ENCODE peak calls at places on chromosomes 11 and 22, in five cellular contexts. F, V, D, A and I are unnamed samples.

GRCh38 chr11:60988658-60989057 is 17.2 kb downstream of the CD6 start:
- DNase-seq in V (no peak), A (no peak), D (no peak), F (no peak), I (no peak)

GRCh38 chr22:22720201-22720723 is 75.8 kb downstream of the GGTLC2 start:
- DNase-seq in F (peak), D (no peak), A (peak), V (no peak), I (peak)

GRCh38 chr11:27248430-27249207 is 114.4 kb downstream of the CCDC34 start:
- DNase-seq in F (no peak), A (no peak), V (no peak), D (no peak), I (no peak)

GRCh38 chr11:69888671-69889076 is 69.5 kb upstream of the FGF3 start:
- DNase-seq in A (peak), V (peak), F (peak), D (no peak), I (peak)

GRCh38 chr11:105298174-105298573 is 158.6 kb upstream of the CARD18 start:
- DNase-seq in D (no peak), F (no peak), A (peak), V (no peak), I (no peak)

GRCh38 chr11:66012946-66013761 is 1.3 kb downstream of the CST6 start:
- DNase-seq in F (no peak), V (peak), A (no peak), D (no peak), I (no peak)

GRCh38 chr11:9672288-9672916 is 8.5 kb downstream of the SWAP70 start:
- DNase-seq in V (no peak), D (no peak), A (no peak), F (no peak), I (no peak)

GRCh38 chr11:27913650-27914049 is 194.3 kb downstream of the KIF18A start:
- DNase-seq in F (peak), A (peak), V (no peak), D (no peak), I (peak)

GRCh38 chr22:50620861-50621490 is 7.0 kb downstream of the ARSA start:
- DNase-seq in V (no peak), D (no peak), F (no peak), A (no peak), I (peak)

GRCh38 chr22:41775338-41775737 is 25.1 kb upstream of the CCDC134 start:
- DNase-seq in D (no peak), A (no peak), F (no peak), V (no peak), I (no peak)

GRCh38 chr11:112029460-112029859 is 4.3 kb downstream of the DLAT start:
- DNase-seq in A (no peak), D (no peak), F (no peak), V (no peak), I (no peak)

GRCh38 chr11:93001812-93002211 is 32.4 kb downstream of the MTNR1B start:
- DNase-seq in V (no peak), A (no peak), D (no peak), F (no peak), I (no peak)
- H3K4me3 ChIP-seq in V (no peak), A (no peak), D (no peak), F (no peak), I (no peak)

DNA sequence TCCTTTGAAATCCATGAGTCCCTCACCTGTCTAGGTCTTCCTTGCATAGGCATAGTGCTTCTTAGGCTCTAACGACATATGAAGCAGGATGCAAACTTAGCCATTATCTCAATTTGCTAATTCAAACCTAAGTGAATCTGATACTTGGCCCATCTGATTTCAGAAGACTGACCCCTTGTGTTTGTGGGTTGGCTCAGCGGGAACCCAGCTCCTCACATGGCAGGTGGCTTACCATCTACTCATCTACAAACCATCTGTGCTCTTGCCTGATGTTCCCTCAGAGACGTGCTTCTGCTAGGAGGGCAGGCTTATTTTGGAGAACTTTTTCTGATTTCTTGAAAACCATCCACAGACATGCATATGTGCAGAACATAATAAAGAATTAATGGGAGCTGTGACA is 15.2 kb downstream of the ELMOD1 start:
- DNase-seq in F (peak), A (no peak), V (no peak), D (no peak), I (no peak)
- TF ChIP-seq CTCF in F (no peak), A (peak), V (no peak), D (peak), I (peak)

DNA sequence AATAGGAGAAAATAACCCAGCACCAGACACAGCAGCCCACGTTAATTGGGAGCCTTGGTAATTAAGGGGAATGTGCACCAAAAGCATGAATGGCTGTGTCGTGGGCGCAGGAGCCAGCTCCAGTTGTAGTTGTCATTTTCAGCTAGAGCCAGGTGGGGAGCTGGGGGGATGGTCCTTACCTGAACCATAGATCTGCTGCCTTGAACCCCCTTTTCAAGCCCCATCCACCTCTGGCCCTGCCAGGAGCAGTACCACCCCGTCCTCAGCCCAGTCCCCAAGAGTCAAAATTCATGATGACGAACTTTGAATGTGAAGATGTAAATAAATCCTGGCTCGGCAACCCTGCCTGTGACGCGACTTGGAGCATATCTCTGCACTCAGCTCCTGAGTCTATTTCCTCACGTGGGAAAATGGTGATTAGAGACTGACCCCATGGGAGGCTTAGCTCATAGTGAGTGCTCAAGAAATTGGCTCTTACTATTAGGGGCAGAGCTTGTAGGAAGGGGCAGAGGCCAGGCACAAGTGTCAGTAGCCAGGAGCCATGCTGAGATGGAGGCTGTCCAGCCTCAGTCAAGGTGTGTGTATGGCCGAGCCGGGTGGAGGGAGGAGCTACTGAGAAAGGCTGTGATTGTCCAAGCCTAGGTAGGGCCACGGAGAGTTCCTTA is 794 bp upstream of the FXYD6 start:
- DNase-seq in V (no peak), D (no peak), F (no peak), A (no peak), I (peak)
- H3K4me3 ChIP-seq in V (peak), D (peak), F (no peak), A (no peak), I (no peak)

DNA sequence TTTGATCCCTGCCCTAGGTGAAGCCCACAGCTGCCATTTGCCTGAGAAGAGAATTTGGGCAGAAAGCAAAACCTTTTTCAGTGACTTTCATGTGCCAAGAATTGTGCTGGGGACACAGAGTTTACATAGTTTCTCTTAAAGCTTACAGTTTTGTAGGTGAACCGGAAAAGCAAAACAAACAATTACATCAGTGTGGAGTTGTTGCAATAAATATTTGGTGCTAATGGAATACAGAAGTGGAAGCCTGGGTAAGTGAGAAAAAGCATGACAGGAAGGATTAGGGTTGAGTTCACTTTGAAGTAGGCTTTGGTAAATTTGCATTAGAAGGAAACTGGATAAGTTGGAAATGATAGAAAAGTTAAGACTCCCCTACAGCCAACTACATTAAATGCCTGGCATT is 82.7 kb downstream of the RASSF10 start:
- DNase-seq in D (no peak), A (peak), F (no peak), V (no peak), I (no peak)
- TF ChIP-seq CTCF in D (no peak), A (no peak), F (no peak), V (no peak), I (no peak)

GRCh38 chr22:45676024-45676423 is 4.4 kb downstream of the ATXN10 start:
- DNase-seq in D (no peak), A (no peak), V (no peak), F (no peak), I (no peak)

GRCh38 chr22:45677060-45677459 is 5.4 kb downstream of the ATXN10 start:
- DNase-seq in F (no peak), A (no peak), V (no peak), D (no peak), I (no peak)

GRCh38 chr22:45682069-45682468 is 10.4 kb downstream of the ATXN10 start:
- DNase-seq in V (no peak), F (no peak), A (no peak), D (no peak), I (no peak)

GRCh38 chr22:45680932-45681700 is 9.5 kb downstream of the ATXN10 start:
- DNase-seq in A (peak), V (no peak), D (no peak), F (peak), I (peak)

DNA sequence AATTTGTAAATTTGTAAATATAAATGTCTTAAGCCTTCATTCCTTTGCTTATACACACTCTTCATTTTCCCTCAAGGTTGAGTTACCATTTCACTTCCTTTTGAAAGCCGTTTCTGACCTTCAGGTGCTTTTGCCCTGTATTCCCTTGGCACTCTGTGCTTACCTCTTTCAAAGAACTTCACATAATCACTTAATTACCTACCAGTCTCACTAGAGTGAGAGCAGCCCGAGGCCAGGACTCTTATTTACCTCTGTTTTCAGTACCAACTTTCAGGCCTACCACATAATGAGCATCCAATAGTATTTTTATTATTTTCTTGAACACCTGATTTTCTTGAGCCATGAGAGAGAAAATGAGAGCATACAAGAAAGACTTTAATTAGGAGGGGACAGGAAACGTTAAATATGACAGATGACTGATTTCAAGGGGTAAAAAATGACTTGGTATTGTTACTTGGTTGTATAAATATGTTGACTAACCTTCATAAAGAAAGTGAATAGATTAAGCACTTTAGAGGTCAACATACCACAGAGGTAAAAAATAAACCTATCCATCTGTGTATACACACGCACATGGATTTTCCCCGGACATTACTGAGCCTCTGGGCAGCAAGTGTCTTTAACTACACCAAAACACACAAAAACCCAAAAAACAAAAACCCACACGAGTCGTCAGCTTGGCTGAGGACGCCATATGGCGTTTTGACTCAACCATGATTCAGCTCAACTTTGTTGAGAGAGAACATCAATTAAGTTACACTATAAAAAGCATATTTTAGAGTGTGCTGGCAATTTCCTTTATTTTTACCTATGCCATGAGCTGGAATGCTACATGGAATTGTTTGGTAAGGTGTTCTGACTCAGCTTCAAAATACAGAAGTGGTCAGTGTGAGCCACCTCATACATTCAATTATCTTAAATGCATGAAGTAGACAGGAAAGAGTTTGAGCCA is 7.6 kb downstream of the ATXN10 start:
- DNase-seq in V (no peak), A (peak), D (no peak), F (peak), I (peak)
- H3K4me3 ChIP-seq in V (no peak), A (no peak), D (no peak), F (no peak), I (no peak)